ENCODE peak calls at places on chromosomes 3 and 15, in five cellular contexts. J, U, R, H and L are unnamed samples.

GRCh38 chr15:27336676-27337075 is 365.7 kb downstream of the GABRG3 start:
- DNase-seq in J (no peak), U (no peak), R (no peak), H (no peak), L (no peak)

GRCh38 chr3:152737021-152737908 is 97.7 kb upstream of the P2RY1 start:
- DNase-seq in J (no peak), U (no peak), R (no peak), H (peak), L (peak)

GRCh38 chr15:67089218-67090193 is 24.1 kb downstream of the SMAD3 start:
- DNase-seq in J (no peak), U (peak), R (no peak), H (no peak), L (peak)

GRCh38 chr3:106212658-106213222 is 343.9 kb upstream of the CBLB start:
- DNase-seq in J (no peak), U (no peak), R (no peak), H (no peak), L (peak)

GRCh38 chr3:198071602-198072285 is 111.7 kb downstream of the LMLN start:
- DNase-seq in J (no peak), U (no peak), R (peak), H (no peak), L (peak)

GRCh38 chr15:58793862-58794261 is 22.8 kb downstream of the MINDY2 start:
- DNase-seq in J (peak), U (no peak), R (no peak), H (peak), L (no peak)

GRCh38 chr3:4709336-4709735 is 216.2 kb downstream of the ITPR1 start:
- DNase-seq in J (no peak), U (no peak), R (no peak), H (no peak), L (peak)

GRCh38 chr15:52180196-52180835 is 10.9 kb downstream of the GNB5 start:
- DNase-seq in J (no peak), U (no peak), R (no peak), H (no peak), L (no peak)

GRCh38 chr15:25671132-25671531 is 192.0 kb downstream of the ATP10A start:
- DNase-seq in J (no peak), U (no peak), R (no peak), H (no peak), L (no peak)

GRCh38 chr3:1251282-1252060 is 158.6 kb downstream of the CNTN6 start:
- DNase-seq in J (no peak), U (no peak), R (no peak), H (no peak), L (no peak)

GRCh38 chr15:92666780-92667179 is 11.2 kb upstream of the FAM174B start:
- DNase-seq in J (no peak), U (no peak), R (no peak), H (peak), L (no peak)